ENCODE peak calls at places on chromosomes 16 and 17, in six cellular contexts. S is IMR-90, K is K562, Z is esophagus squamous epithelium, W is suprapubic skin, G is heart left ventricle. B is an unnamed sample.

GRCh38 chr17:49280061-49280460 is 49.5 kb upstream of the PHOSPHO1 start:
- DNase-seq in G (no peak), W (no peak), Z (no peak), S (no peak), K (no peak), B (peak)

GRCh38 chr16:89073346-89074221 is 20.1 kb upstream of the ACSF3 start:
- DNase-seq in W (no peak), Z (no peak), S (no peak), G (no peak), K (no peak), B (no peak)

GRCh38 chr16:2820836-2821482 is 3.9 kb downstream of the PRSS21 start:
- DNase-seq in W (peak), S (no peak), G (no peak), Z (no peak), K (no peak), B (peak)

GRCh38 chr17:10875984-10876555 is 38.2 kb upstream of the PIRT start:
- DNase-seq in S (peak), Z (no peak), W (no peak), K (peak), G (no peak), B (no peak)

GRCh38 chr16:70717817-70718216 is 32.0 kb upstream of the MTSS2 start:
- DNase-seq in W (no peak), K (no peak), S (no peak), G (no peak), Z (no peak), B (no peak)

GRCh38 chr17:74427048-74427762 is 4.7 kb upstream of the GPRC5C start:
- DNase-seq in Z (no peak), K (no peak), G (no peak), W (no peak), S (no peak), B (no peak)

GRCh38 chr17:63611354-63611753 is 10.7 kb downstream of the TACO1 start:
- DNase-seq in W (no peak), Z (no peak), S (no peak), K (no peak), G (no peak), B (no peak)

GRCh38 chr16:57807968-57808528 is 5.8 kb upstream of the KIFC3 start:
- DNase-seq in Z (no peak), W (peak), S (peak), K (peak), G (peak), B (peak)

GRCh38 chr16:15798671-15799070 is 58.2 kb downstream of the MYH11 start:
- DNase-seq in G (no peak), K (no peak), Z (no peak), S (no peak), W (peak), B (no peak)

GRCh38 chr16:15976225-15976812 is 26.9 kb downstream of the ABCC1 start:
- DNase-seq in W (no peak), S (no peak), Z (no peak), K (no peak), G (no peak), B (no peak)

GRCh38 chr16:81720973-81721907 is 57.9 kb upstream of the PLCG2 start:
- DNase-seq in K (no peak), Z (no peak), G (no peak), W (no peak), S (peak), B (no peak)

GRCh38 chr16:27811881-27812280 is 251.6 kb downstream of the GSG1L start:
- DNase-seq in G (no peak), K (no peak), Z (no peak), S (no peak), W (peak), B (peak)

GRCh38 chr16:47625115-47625567 is 164.0 kb downstream of the PHKB start:
- DNase-seq in Z (no peak), G (no peak), K (peak), S (no peak), W (no peak), B (no peak)

GRCh38 chr17:30095507-30096244 is 20.9 kb upstream of the NSRP1 start:
- DNase-seq in G (no peak), S (peak), W (no peak), K (peak), Z (no peak), B (no peak)

GRCh38 chr17:28388106-28388505 is 16.6 kb downstream of the SARM1 start:
- DNase-seq in W (no peak), K (no peak), S (no peak), Z (no peak), G (no peak), B (no peak)

GRCh38 chr17:28880572-28880945 is 17.0 kb downstream of the FLOT2 start:
- DNase-seq in G (no peak), K (no peak), Z (no peak), S (no peak), W (no peak), B (no peak)

GRCh38 chr17:38982858-38983746 is 15.9 kb upstream of the FBXO47 start:
- DNase-seq in W (no peak), S (peak), Z (no peak), G (no peak), K (peak), B (no peak)

GRCh38 chr16:3123986-3124886 is 10.6 kb upstream of the ZNF213 start:
- DNase-seq in S (peak), Z (peak), K (peak), W (peak), G (peak), B (peak)

GRCh38 chr17:21573961-21574610 is 118.2 kb upstream of the KCNJ18 start:
- DNase-seq in G (peak), K (peak), Z (no peak), W (no peak), S (peak), B (peak)

GRCh38 chr16:31435341-31436220 is 7.0 kb downstream of the ZNF843 start:
- DNase-seq in W (no peak), K (no peak), Z (no peak), S (no peak), G (no peak), B (peak)

GRCh38 chr16:56932588-56933265 is 785 bp downstream of the HERPUD1 start:
- DNase-seq in G (peak), Z (no peak), K (peak), S (peak), W (peak), B (peak)

GRCh38 chr16:71927383-71927782 is 32.1 kb downstream of the IST1 start:
- DNase-seq in S (peak), Z (no peak), W (no peak), G (peak), K (peak), B (peak)

GRCh38 chr17:15247891-15248529 is 17.1 kb downstream of the PMP22 start:
- DNase-seq in K (no peak), W (no peak), S (no peak), G (no peak), Z (no peak), B (no peak)

GRCh38 chr16:1923299-1924034 is 5.3 kb upstream of the HS3ST6 start:
- DNase-seq in W (no peak), G (no peak), K (peak), S (no peak), Z (no peak), B (no peak)

GRCh38 chr17:10198509-10199249 is at the start of gene GAS7:
- DNase-seq in S (peak), G (peak), W (peak), K (no peak), Z (no peak), B (peak)

GRCh38 chr17:16419074-16419928 is 3.9 kb downstream of the TRPV2 start:
- DNase-seq in W (peak), K (peak), S (peak), G (no peak), Z (no peak), B (peak)

GRCh38 chr16:53960954-53961616 is 257.1 kb downstream of the FTO start:
- DNase-seq in Z (no peak), K (no peak), W (no peak), G (no peak), S (no peak), B (no peak)

GRCh38 chr17:2264023-2264860 is 39.3 kb downstream of the SMG6 start:
- DNase-seq in W (no peak), G (no peak), Z (no peak), K (no peak), S (peak), B (no peak)

GRCh38 chr17:2259769-2260536 is 43.6 kb downstream of the SMG6 start:
- DNase-seq in S (peak), G (no peak), Z (no peak), K (no peak), W (no peak), B (no peak)

GRCh38 chr17:2266045-2266864 is 37.3 kb downstream of the SMG6 start:
- DNase-seq in K (no peak), Z (no peak), G (no peak), W (no peak), S (no peak), B (no peak)

GRCh38 chr17:2262146-2262587 is 41.4 kb downstream of the SMG6 start:
- DNase-seq in W (no peak), Z (no peak), S (peak), K (no peak), G (no peak), B (no peak)

GRCh38 chr17:2263183-2263954 is 40.2 kb downstream of the SMG6 start:
- DNase-seq in S (peak), Z (no peak), G (no peak), W (no peak), K (no peak), B (no peak)
- H3K27ac ChIP-seq in S (no peak), Z (peak), G (no peak), W (no peak), K (no peak), B (peak)

GRCh38 chr17:58989629-58990028 is 117.1 kb downstream of the TRIM37 start:
- DNase-seq in S (no peak), W (no peak), K (no peak), Z (no peak), G (no peak), B (no peak)
- H3K27ac ChIP-seq in S (no peak), W (no peak), K (no peak), Z (no peak), G (no peak), B (no peak)

DNA sequence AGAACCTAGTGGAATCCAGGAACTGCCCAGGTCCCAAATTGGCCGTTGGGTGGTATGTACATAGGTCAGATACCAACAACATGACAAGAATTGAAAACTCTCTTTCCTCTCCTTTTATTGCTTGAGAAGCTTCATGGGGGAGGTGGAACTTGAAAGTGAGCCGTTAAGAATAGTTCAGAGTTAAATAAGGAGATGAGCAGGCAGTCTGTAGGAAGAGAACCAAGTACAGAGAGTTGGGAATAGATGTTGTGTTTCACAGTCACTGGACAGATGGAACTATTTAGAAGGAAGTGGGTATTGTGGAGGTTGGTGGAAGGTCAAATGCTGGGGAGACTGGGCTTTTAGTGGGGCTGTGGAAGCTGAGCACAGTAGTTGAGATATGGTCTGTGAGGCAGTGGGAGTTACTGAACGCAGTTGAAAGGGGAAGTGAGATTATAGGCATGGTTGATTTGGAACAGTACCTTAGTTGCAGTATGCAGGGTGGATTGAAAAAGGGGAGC is 26.4 kb downstream of the ARHGAP44 start:
- DNase-seq in Z (no peak), K (no peak), W (no peak), S (no peak), G (no peak), B (no peak)
- H3K27ac ChIP-seq in Z (no peak), K (no peak), W (no peak), S (no peak), G (no peak), B (no peak)

GRCh38 chr16:11232302-11232851 is 23.6 kb downstream of the SOCS1 start:
- DNase-seq in S (no peak), K (no peak), G (no peak), W (no peak), Z (no peak), B (no peak)
- H3K27ac ChIP-seq in S (no peak), K (peak), G (no peak), W (no peak), Z (peak), B (no peak)

B was measured in tibial artery.